ENCODE peak calls at places on chromosome 20, in ten cellular contexts. One of them, this sample, is unnamed.
A peak's percentile ranks its signal among the peaks of the same experiment; 100 is the strongest.

GRCh38 chr20:51533291-51534172 is 9.0 kb downstream of the NFATC2 start:
- DNase-seq in psoas muscle: no peak
- DNase-seq in aorta: no peak
- DNase-seq in esophagus squamous epithelium: no peak
- DNase-seq in heart left ventricle: no peak
- DNase-seq in gastrocnemius medialis: no peak
- DNase-seq in HCT116: peak; percentile 79
- DNase-seq in Karpas-422: peak; percentile 39
- DNase-seq in spleen: peak; percentile 73
- DNase-seq in CD8-positive, alpha-beta T cell: no peak
- DNase-seq in this sample: no peak

GRCh38 chr20:11274137-11274536 is 600.3 kb upstream of the JAG1 start:
- DNase-seq in heart left ventricle: no peak
- DNase-seq in esophagus squamous epithelium: no peak
- DNase-seq in psoas muscle: no peak
- DNase-seq in aorta: no peak
- DNase-seq in Karpas-422: peak; percentile 69
- DNase-seq in HCT116: peak; percentile 52
- DNase-seq in spleen: no peak
- DNase-seq in gastrocnemius medialis: peak; percentile 14
- DNase-seq in CD8-positive, alpha-beta T cell: no peak
- DNase-seq in this sample: peak; percentile 32

GRCh38 chr20:58233881-58234528 is 5.6 kb upstream of the ANKRD60 start:
- DNase-seq in heart left ventricle: no peak
- DNase-seq in psoas muscle: peak; percentile 27
- DNase-seq in gastrocnemius medialis: no peak
- DNase-seq in spleen: no peak
- DNase-seq in Karpas-422: peak; percentile 77
- DNase-seq in CD8-positive, alpha-beta T cell: peak; percentile 53
- DNase-seq in esophagus squamous epithelium: no peak
- DNase-seq in aorta: peak; percentile 82
- DNase-seq in HCT116: no peak
- DNase-seq in this sample: no peak

GRCh38 chr20:208937-209566 is 18.0 kb upstream of the DEFB129 start:
- DNase-seq in Karpas-422: peak; percentile 74
- DNase-seq in esophagus squamous epithelium: no peak
- DNase-seq in HCT116: peak; percentile 38
- DNase-seq in heart left ventricle: no peak
- DNase-seq in aorta: no peak
- DNase-seq in spleen: no peak
- DNase-seq in gastrocnemius medialis: no peak
- DNase-seq in CD8-positive, alpha-beta T cell: no peak
- DNase-seq in psoas muscle: no peak
- DNase-seq in this sample: no peak

GRCh38 chr20:13061381-13061780 is 52.6 kb downstream of the SPTLC3 start:
- DNase-seq in Karpas-422: no peak
- DNase-seq in HCT116: no peak
- DNase-seq in psoas muscle: no peak
- DNase-seq in gastrocnemius medialis: no peak
- DNase-seq in spleen: no peak
- DNase-seq in CD8-positive, alpha-beta T cell: no peak
- DNase-seq in heart left ventricle: no peak
- DNase-seq in esophagus squamous epithelium: no peak
- DNase-seq in aorta: no peak
- DNase-seq in this sample: no peak

GRCh38 chr20:4507288-4507719 is 214.4 kb upstream of the PRND start:
- DNase-seq in CD8-positive, alpha-beta T cell: no peak
- DNase-seq in aorta: no peak
- DNase-seq in esophagus squamous epithelium: no peak
- DNase-seq in heart left ventricle: no peak
- DNase-seq in psoas muscle: no peak
- DNase-seq in HCT116: no peak
- DNase-seq in spleen: no peak
- DNase-seq in gastrocnemius medialis: no peak
- DNase-seq in Karpas-422: no peak
- DNase-seq in this sample: no peak

GRCh38 chr20:43681991-43682410 is 15.1 kb downstream of the MYBL2 start:
- DNase-seq in heart left ventricle: no peak
- DNase-seq in psoas muscle: no peak
- DNase-seq in spleen: peak; percentile 92
- DNase-seq in gastrocnemius medialis: no peak
- DNase-seq in esophagus squamous epithelium: peak; percentile 39
- DNase-seq in HCT116: no peak
- DNase-seq in Karpas-422: peak; percentile 85
- DNase-seq in aorta: no peak
- DNase-seq in CD8-positive, alpha-beta T cell: no peak
- DNase-seq in this sample: no peak

GRCh38 chr20:42484335-42484734 is 705.4 kb downstream of the PTPRT start:
- DNase-seq in Karpas-422: no peak
- DNase-seq in heart left ventricle: no peak
- DNase-seq in spleen: no peak
- DNase-seq in CD8-positive, alpha-beta T cell: no peak
- DNase-seq in esophagus squamous epithelium: no peak
- DNase-seq in gastrocnemius medialis: peak; percentile 19
- DNase-seq in aorta: no peak
- DNase-seq in psoas muscle: no peak
- DNase-seq in HCT116: no peak
- DNase-seq in this sample: peak; percentile 60

GRCh38 chr20:25289886-25290597 is 42.2 kb downstream of the PYGB start:
- DNase-seq in HCT116: no peak
- DNase-seq in aorta: peak; percentile 66
- DNase-seq in Karpas-422: no peak
- DNase-seq in spleen: peak; percentile 74
- DNase-seq in esophagus squamous epithelium: no peak
- DNase-seq in gastrocnemius medialis: no peak
- DNase-seq in psoas muscle: no peak
- DNase-seq in CD8-positive, alpha-beta T cell: no peak
- DNase-seq in heart left ventricle: peak; percentile 34
- DNase-seq in this sample: no peak

GRCh38 chr20:4195499-4195898 is 180.1 kb upstream of the RNF24 start:
- DNase-seq in psoas muscle: no peak
- DNase-seq in aorta: no peak
- DNase-seq in gastrocnemius medialis: no peak
- DNase-seq in spleen: peak; percentile 36
- DNase-seq in heart left ventricle: no peak
- DNase-seq in Karpas-422: no peak
- DNase-seq in CD8-positive, alpha-beta T cell: no peak
- DNase-seq in esophagus squamous epithelium: no peak
- DNase-seq in HCT116: no peak
- DNase-seq in this sample: no peak

GRCh38 chr20:59948212-59948611 is 8.0 kb downstream of the FAM217B start:
- DNase-seq in HCT116: no peak
- DNase-seq in Karpas-422: no peak
- DNase-seq in esophagus squamous epithelium: no peak
- DNase-seq in heart left ventricle: no peak
- DNase-seq in psoas muscle: no peak
- DNase-seq in aorta: no peak
- DNase-seq in CD8-positive, alpha-beta T cell: no peak
- DNase-seq in gastrocnemius medialis: no peak
- DNase-seq in spleen: no peak
- DNase-seq in this sample: no peak

GRCh38 chr20:63568986-63569949 is 4.8 kb downstream of the HELZ2 start:
- DNase-seq in psoas muscle: no peak
- DNase-seq in aorta: no peak
- DNase-seq in HCT116: no peak
- DNase-seq in spleen: peak; percentile 87
- DNase-seq in gastrocnemius medialis: no peak
- DNase-seq in heart left ventricle: no peak
- DNase-seq in CD8-positive, alpha-beta T cell: no peak
- DNase-seq in esophagus squamous epithelium: no peak
- DNase-seq in Karpas-422: no peak
- DNase-seq in this sample: no peak

GRCh38 chr20:4488407-4489339 is 233.0 kb upstream of the PRND start:
- DNase-seq in HCT116: no peak
- DNase-seq in gastrocnemius medialis: no peak
- DNase-seq in heart left ventricle: no peak
- DNase-seq in CD8-positive, alpha-beta T cell: no peak
- DNase-seq in spleen: no peak
- DNase-seq in esophagus squamous epithelium: no peak
- DNase-seq in aorta: no peak
- DNase-seq in psoas muscle: no peak
- DNase-seq in Karpas-422: no peak
- DNase-seq in this sample: no peak

GRCh38 chr20:17969276-17969883 is 562 bp downstream of the MGME1 start:
- DNase-seq in esophagus squamous epithelium: no peak
- DNase-seq in aorta: no peak
- DNase-seq in Karpas-422: peak; percentile 77
- DNase-seq in gastrocnemius medialis: no peak
- DNase-seq in HCT116: no peak
- DNase-seq in psoas muscle: peak; percentile 40
- DNase-seq in spleen: no peak
- DNase-seq in heart left ventricle: no peak
- DNase-seq in CD8-positive, alpha-beta T cell: no peak
- DNase-seq in this sample: no peak

DNA sequence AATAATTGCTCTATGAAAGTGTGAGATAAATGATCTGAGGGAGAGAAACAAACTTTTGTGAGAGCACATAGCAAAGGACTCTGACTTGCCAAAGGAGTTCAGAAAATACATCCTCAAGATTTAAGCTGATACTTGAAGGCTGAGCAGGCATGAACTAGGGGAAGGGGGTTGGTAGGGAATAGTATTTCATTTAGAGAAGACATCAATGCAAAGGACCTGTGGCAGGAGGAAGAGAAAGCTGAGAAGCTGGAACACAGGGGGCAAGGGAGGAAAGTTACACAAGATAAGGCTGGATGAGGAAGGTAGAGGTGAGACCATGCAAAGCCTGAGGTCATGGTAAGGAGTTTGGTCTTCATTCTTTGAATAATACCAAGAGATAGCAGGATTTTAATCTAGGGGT is 50.6 kb downstream of the NCOA6 start:
- DNase-seq in spleen: no peak
- DNase-seq in gastrocnemius medialis: no peak
- DNase-seq in CD8-positive, alpha-beta T cell: no peak
- DNase-seq in Karpas-422: no peak
- DNase-seq in HCT116: no peak
- DNase-seq in aorta: no peak
- DNase-seq in esophagus squamous epithelium: no peak
- DNase-seq in psoas muscle: no peak
- DNase-seq in heart left ventricle: no peak
- DNase-seq in this sample: no peak
- H3K27ac ChIP-seq in spleen: no peak overlapping the region
- H3K27ac ChIP-seq in gastrocnemius medialis: no peak overlapping the region
- H3K27ac ChIP-seq in CD8-positive, alpha-beta T cell: no peak overlapping the region
- H3K27ac ChIP-seq in Karpas-422: no peak overlapping the region
- H3K27ac ChIP-seq in HCT116: no peak overlapping the region
- H3K27ac ChIP-seq in aorta: no peak overlapping the region
- H3K27ac ChIP-seq in esophagus squamous epithelium: no peak overlapping the region
- H3K27ac ChIP-seq in psoas muscle: no peak overlapping the region
- H3K27ac ChIP-seq in heart left ventricle: no peak overlapping the region
- H3K27ac ChIP-seq in this sample: no peak overlapping the region

GRCh38 chr20:50113420-50114224 is 672 bp upstream of the UBE2V1 start:
- DNase-seq in Karpas-422: peak; percentile 55
- DNase-seq in gastrocnemius medialis: no peak
- DNase-seq in heart left ventricle: no peak
- DNase-seq in esophagus squamous epithelium: no peak
- DNase-seq in CD8-positive, alpha-beta T cell: no peak
- DNase-seq in psoas muscle: no peak
- DNase-seq in spleen: no peak
- DNase-seq in HCT116: no peak
- DNase-seq in aorta: no peak
- DNase-seq in this sample: no peak
- H3K4me1 ChIP-seq in Karpas-422: peaks cover 60% of the 10 kb centered on the region
- H3K4me1 ChIP-seq in gastrocnemius medialis: peaks cover 58% of the 10 kb centered on the region
- H3K4me1 ChIP-seq in heart left ventricle: peaks cover 55% of the 10 kb centered on the region
- H3K4me1 ChIP-seq in esophagus squamous epithelium: peaks cover 54% of the 10 kb centered on the region
- H3K4me1 ChIP-seq in CD8-positive, alpha-beta T cell: peaks cover 61% of the 10 kb centered on the region
- H3K4me1 ChIP-seq in psoas muscle: peaks cover 63% of the 10 kb centered on the region
- H3K4me1 ChIP-seq in spleen: peaks cover 60% of the 10 kb centered on the region
- H3K4me1 ChIP-seq in HCT116: peaks cover 61% of the 10 kb centered on the region
- H3K4me1 ChIP-seq in aorta: peaks cover 8% of the 10 kb centered on the region
- H3K4me1 ChIP-seq in this sample: peaks cover 56% of the 10 kb centered on the region

GRCh38 chr20:52665441-52665840 is 306.7 kb upstream of the TSHZ2 start:
- DNase-seq in psoas muscle: no peak
- DNase-seq in aorta: no peak
- DNase-seq in heart left ventricle: no peak
- DNase-seq in spleen: no peak
- DNase-seq in CD8-positive, alpha-beta T cell: no peak
- DNase-seq in esophagus squamous epithelium: no peak
- DNase-seq in HCT116: no peak
- DNase-seq in gastrocnemius medialis: no peak
- DNase-seq in Karpas-422: no peak
- DNase-seq in this sample: no peak
- H3K9me3 ChIP-seq in psoas muscle: no peaks in the 10 kb centered on the region
- H3K9me3 ChIP-seq in aorta: no peaks in the 10 kb centered on the region
- H3K9me3 ChIP-seq in heart left ventricle: peaks cover 6% of the 10 kb centered on the region
- H3K9me3 ChIP-seq in spleen: no peaks in the 10 kb centered on the region
- H3K9me3 ChIP-seq in CD8-positive, alpha-beta T cell: no peaks in the 10 kb centered on the region
- H3K9me3 ChIP-seq in esophagus squamous epithelium: no peaks in the 10 kb centered on the region
- H3K9me3 ChIP-seq in HCT116: peaks cover 19% of the 10 kb centered on the region
- H3K9me3 ChIP-seq in gastrocnemius medialis: no peaks in the 10 kb centered on the region
- H3K9me3 ChIP-seq in Karpas-422: peaks cover 21% of the 10 kb centered on the region
- H3K9me3 ChIP-seq in this sample: no peaks in the 10 kb centered on the region

GRCh38 chr20:15318682-15319081 is 981.3 kb upstream of the FLRT3 start:
- DNase-seq in aorta: no peak
- DNase-seq in spleen: no peak
- DNase-seq in psoas muscle: no peak
- DNase-seq in esophagus squamous epithelium: no peak
- DNase-seq in HCT116: no peak
- DNase-seq in heart left ventricle: no peak
- DNase-seq in CD8-positive, alpha-beta T cell: no peak
- DNase-seq in gastrocnemius medialis: no peak
- DNase-seq in Karpas-422: no peak
- DNase-seq in this sample: no peak

GRCh38 chr20:15319444-15319843 is 982.0 kb upstream of the FLRT3 start:
- DNase-seq in esophagus squamous epithelium: no peak
- DNase-seq in spleen: no peak
- DNase-seq in HCT116: no peak
- DNase-seq in heart left ventricle: no peak
- DNase-seq in psoas muscle: no peak
- DNase-seq in CD8-positive, alpha-beta T cell: no peak
- DNase-seq in gastrocnemius medialis: no peak
- DNase-seq in aorta: no peak
- DNase-seq in Karpas-422: no peak
- DNase-seq in this sample: no peak

GRCh38 chr20:15317546-15318242 is 980.3 kb upstream of the FLRT3 start:
- DNase-seq in aorta: no peak
- DNase-seq in CD8-positive, alpha-beta T cell: no peak
- DNase-seq in spleen: no peak
- DNase-seq in Karpas-422: no peak
- DNase-seq in gastrocnemius medialis: no peak
- DNase-seq in esophagus squamous epithelium: no peak
- DNase-seq in heart left ventricle: no peak
- DNase-seq in HCT116: no peak
- DNase-seq in psoas muscle: no peak
- DNase-seq in this sample: no peak

GRCh38 chr20:15316556-15316955 is 979.1 kb upstream of the FLRT3 start:
- DNase-seq in esophagus squamous epithelium: no peak
- DNase-seq in aorta: no peak
- DNase-seq in CD8-positive, alpha-beta T cell: no peak
- DNase-seq in HCT116: no peak
- DNase-seq in heart left ventricle: no peak
- DNase-seq in spleen: no peak
- DNase-seq in gastrocnemius medialis: no peak
- DNase-seq in psoas muscle: no peak
- DNase-seq in Karpas-422: no peak
- DNase-seq in this sample: no peak

GRCh38 chr20:15320941-15321340 is 983.5 kb upstream of the FLRT3 start:
- DNase-seq in gastrocnemius medialis: no peak
- DNase-seq in CD8-positive, alpha-beta T cell: no peak
- DNase-seq in spleen: no peak
- DNase-seq in heart left ventricle: no peak
- DNase-seq in aorta: no peak
- DNase-seq in Karpas-422: no peak
- DNase-seq in HCT116: no peak
- DNase-seq in esophagus squamous epithelium: no peak
- DNase-seq in psoas muscle: no peak
- DNase-seq in this sample: no peak
- H3K27ac ChIP-seq in gastrocnemius medialis: no peak overlapping the region
- H3K27ac ChIP-seq in CD8-positive, alpha-beta T cell: no peak overlapping the region
- H3K27ac ChIP-seq in spleen: no peak overlapping the region
- H3K27ac ChIP-seq in heart left ventricle: no peak overlapping the region
- H3K27ac ChIP-seq in aorta: no peak overlapping the region
- H3K27ac ChIP-seq in Karpas-422: no peak overlapping the region
- H3K27ac ChIP-seq in HCT116: no peak overlapping the region
- H3K27ac ChIP-seq in esophagus squamous epithelium: no peak overlapping the region
- H3K27ac ChIP-seq in psoas muscle: peak overlapping the region; percentile 54
- H3K27ac ChIP-seq in this sample: no peak overlapping the region